ENCODE peak calls at places on chromosomes 6 and 20, in seven cellular contexts. W is RPMI8226; F is stimulated activated CD8-positive, alpha-beta memory T cell treated with anti-CD3 and anti-CD28 coated beads, Interleukin-2, amount 100 ng/mL, for 48 hours; K is stimulated activated naive B cell treated with anti-CD40 and anti-IgM and Interleukin-4, amounts not matched to agents 10 μg/mL and 1 μg/mL and 100 μg/mL, for 72 hours; D is HFF-Myc; U is activated naive CD4-positive, alpha-beta T cell treated with anti-CD3 and anti-CD28 coated beads for 36 hours; A is CD8-positive, alpha-beta T cell. X is an unnamed sample.
A peak's percentile ranks its signal among the peaks of the same experiment; 100 is the strongest.

GRCh38 chr20:61253264-61253639 is 1.2 kb downstream of the CDH4 start:
- DNase-seq in D (no peak), F (no peak), W (peak; percentile 27), K (no peak), U (no peak), A (no peak), X (no peak)

GRCh38 chr20:25504366-25505135 is 80.8 kb downstream of the NINL start:
- DNase-seq in K (no peak), W (no peak), U (no peak), F (no peak), D (no peak), A (no peak), X (no peak)

GRCh38 chr6:20377623-20378265 is 23.9 kb upstream of the E2F3 start:
- DNase-seq in D (peak; percentile 58), F (no peak), U (peak; percentile 22), W (no peak), K (no peak), A (no peak), X (no peak)

GRCh38 chr6:31723245-31723979 is at the start of gene MPIG6B:
- DNase-seq in A (no peak), K (no peak), D (no peak), W (no peak), F (no peak), U (no peak), X (no peak)

GRCh38 chr6:8535505-8535904 is 100.2 kb upstream of the SLC35B3 start:
- DNase-seq in F (no peak), A (no peak), K (no peak), D (no peak), U (no peak), W (no peak), X (no peak)

GRCh38 chr6:151260191-151260590 is 20.4 kb downstream of the AKAP12 start:
- DNase-seq in D (no peak), W (no peak), A (no peak), U (no peak), F (no peak), K (no peak), X (no peak)

GRCh38 chr6:15538766-15539165 is 124.1 kb downstream of the DTNBP1 start:
- DNase-seq in K (no peak), A (no peak), D (no peak), F (no peak), U (no peak), W (no peak), X (no peak)

GRCh38 chr20:16479666-16480065 is 93.6 kb downstream of the KIF16B start:
- DNase-seq in K (no peak), F (no peak), A (no peak), U (no peak), D (no peak), W (no peak), X (no peak)

GRCh38 chr6:112330071-112330876 is 16.9 kb upstream of the RFPL4B start:
- DNase-seq in W (no peak), D (peak; percentile 59), A (no peak), K (no peak), F (no peak), U (no peak), X (no peak)

GRCh38 chr6:103183831-103184411 is 1675.8 kb downstream of the HACE1 start:
- DNase-seq in A (no peak), U (no peak), D (no peak), K (no peak), W (no peak), F (no peak), X (no peak)

GRCh38 chr6:16762547-16763477 is 1.6 kb upstream of the ATXN1 start:
- DNase-seq in K (peak; percentile 11), W (peak; percentile 83), U (peak; percentile 64), D (peak; percentile 69), A (peak; percentile 86), F (peak; percentile 30), X (peak; percentile 38)

GRCh38 chr20:40251284-40251932 is 437.6 kb downstream of the MAFB start:
- DNase-seq in A (no peak), K (no peak), F (no peak), W (peak; percentile 14), D (peak; percentile 26), U (no peak), X (no peak)

GRCh38 chr20:16352321-16352720 is 220.9 kb downstream of the KIF16B start:
- DNase-seq in U (no peak), K (no peak), W (no peak), F (no peak), A (no peak), D (no peak), X (no peak)

GRCh38 chr6:16474834-16475781 is 236.7 kb downstream of the GMPR start:
- DNase-seq in F (no peak), K (no peak), D (no peak), U (no peak), W (no peak), A (no peak), X (no peak)

GRCh38 chr6:22152871-22153270 is 144.0 kb downstream of the PRL start:
- DNase-seq in K (no peak), W (no peak), U (no peak), A (no peak), F (no peak), D (no peak), X (no peak)

GRCh38 chr6:128574413-128574812 is 54.0 kb upstream of the PTPRK start:
- DNase-seq in W (no peak), D (no peak), U (no peak), A (no peak), F (no peak), K (no peak), X (no peak)

GRCh38 chr20:13638162-13638495 is 603 bp downstream of the TASP1 start:
- DNase-seq in F (no peak), W (no peak), K (no peak), U (no peak), D (no peak), A (no peak), X (no peak)

GRCh38 chr6:129280719-129281118 is 397.8 kb downstream of the LAMA2 start:
- DNase-seq in W (no peak), A (peak; percentile 40), D (no peak), K (no peak), U (peak; percentile 76), F (no peak), X (no peak)

GRCh38 chr6:28522594-28523557 is 2.8 kb upstream of the GPX5 start:
- DNase-seq in K (no peak), W (no peak), U (peak; percentile 57), D (no peak), A (peak; percentile 60), F (peak; percentile 10), X (no peak)

GRCh38 chr20:18837710-18838109 is 24.1 kb downstream of the SCP2D1 start:
- DNase-seq in K (no peak), F (no peak), W (no peak), U (no peak), D (no peak), A (no peak), X (no peak)

GRCh38 chr6:15956205-15957106 is 172.4 kb upstream of the MYLIP start:
- DNase-seq in K (no peak), W (peak; percentile 88), D (no peak), A (no peak), U (no peak), F (no peak), X (no peak)

GRCh38 chr20:15627501-15627903 is 945.7 kb downstream of the KIF16B start:
- DNase-seq in U (no peak), A (no peak), K (no peak), D (no peak), F (no peak), W (no peak), X (no peak)

GRCh38 chr20:50462093-50462685 is 48.0 kb upstream of the PTPN1 start:
- DNase-seq in A (no peak), W (no peak), F (no peak), U (no peak), K (no peak), D (no peak), X (no peak)

GRCh38 chr6:89708316-89708715 is 69.8 kb upstream of the LYRM2 start:
- DNase-seq in W (no peak), U (no peak), F (no peak), A (no peak), D (no peak), K (no peak), X (no peak)

GRCh38 chr6:121382467-121383121 is 48.3 kb upstream of the TBC1D32 start:
- DNase-seq in U (no peak), A (no peak), D (peak; percentile 25), K (no peak), W (no peak), F (no peak), X (no peak)

GRCh38 chr6:167676000-167676665 is 150.6 kb upstream of the AFDN start:
- DNase-seq in K (no peak), A (no peak), F (no peak), D (no peak), W (no peak), U (no peak), X (no peak)